ENCODE peak calls at places on chromosome 6, in four cellular contexts. L is H1, S is GM12878, T is K562. A is an unnamed sample.

GRCh38 chr6:150043096-150043495 is 17.8 kb upstream of the RAET1L start:
- DNase-seq in T (no peak), L (no peak), S (no peak), A (no peak)

GRCh38 chr6:165886169-165886568 is 223.1 kb upstream of the PDE10A start:
- DNase-seq in L (no peak), T (no peak), S (no peak), A (no peak)

GRCh38 chr6:169725270-169726048 is 1.2 kb upstream of the PHF10 start:
- DNase-seq in L (no peak), S (no peak), T (peak; percentile 76), A (peak; percentile 97)

GRCh38 chr6:135922170-135922569 is 70.7 kb downstream of the PDE7B start:
- DNase-seq in L (peak; percentile 23), T (no peak), S (no peak), A (no peak)

GRCh38 chr6:105675715-105676397 is 273.0 kb upstream of the PREP start:
- DNase-seq in L (no peak), S (no peak), T (no peak), A (no peak)

GRCh38 chr6:36249536-36249935 is 20.3 kb upstream of the PNPLA1 start:
- DNase-seq in T (no peak), L (no peak), S (no peak), A (no peak)

GRCh38 chr6:14865609-14866100 is 380.2 kb upstream of the JARID2 start:
- DNase-seq in T (peak; percentile 29), L (no peak), S (no peak), A (no peak)

GRCh38 chr6:438634-439170 is 47.1 kb downstream of the IRF4 start:
- DNase-seq in T (no peak), S (no peak), L (no peak), A (no peak)

GRCh38 chr6:88881451-88881850 is 82.0 kb downstream of the RNGTT start:
- DNase-seq in L (no peak), T (no peak), S (no peak), A (no peak)

GRCh38 chr6:19835605-19836004 is 1.6 kb upstream of the ID4 start:
- DNase-seq in S (no peak), L (no peak), T (no peak), A (no peak)

GRCh38 chr6:168374051-168374502 is 54.5 kb upstream of the DACT2 start:
- DNase-seq in T (no peak), L (no peak), S (no peak), A (no peak)

GRCh38 chr6:109021870-109022269 is 72.8 kb downstream of the SESN1 start:
- DNase-seq in L (no peak), S (no peak), T (no peak), A (no peak)

GRCh38 chr6:139520321-139520768 is 145.9 kb upstream of the CITED2 start:
- DNase-seq in T (no peak), L (no peak), S (no peak), A (no peak)

GRCh38 chr6:139521338-139521737 is 146.9 kb upstream of the CITED2 start:
- DNase-seq in L (no peak), T (no peak), S (no peak), A (no peak)

GRCh38 chr6:139523986-139524385 is 149.5 kb upstream of the CITED2 start:
- DNase-seq in L (no peak), T (no peak), S (no peak), A (no peak)

GRCh38 chr6:139522471-139523220 is 148.2 kb upstream of the CITED2 start:
- DNase-seq in L (no peak), T (no peak), S (no peak), A (no peak)

GRCh38 chr6:139525415-139525814 is 151.0 kb upstream of the CITED2 start:
- DNase-seq in S (no peak), T (no peak), L (no peak), A (no peak)
- TF ChIP-seq BRCA1 in S (no peak), T (no peak), L (no peak), A (no peak)

GRCh38 chr6:111231078-111231435 is 143.8 kb downstream of the SLC16A10 start:
- DNase-seq in T (no peak), L (no peak), S (no peak), A (no peak)

GRCh38 chr6:111228094-111228493 is 140.8 kb downstream of the SLC16A10 start:
- DNase-seq in T (no peak), S (no peak), L (no peak), A (no peak)

GRCh38 chr6:111230351-111231077 is 143.2 kb downstream of the SLC16A10 start:
- DNase-seq in S (no peak), L (no peak), T (no peak), A (no peak)
- H3K4me3 ChIP-seq in S (no peak overlapping the region), L (no peak overlapping the region), T (no peak overlapping the region), A (no peak overlapping the region)

GRCh38 chr6:138752017-138752416 is 21.6 kb upstream of the CCDC28A start:
- DNase-seq in L (no peak), T (no peak), S (no peak), A (no peak)
- TF ChIP-seq CTCF in L (peak; percentile 69), T (no peak), S (no peak), A (no peak)

GRCh38 chr6:113907107-113907506 is 50.0 kb downstream of the MARCKS start:
- DNase-seq in L (no peak), T (no peak), S (no peak), A (peak; percentile 11)

GRCh38 chr6:113903666-113904330 is 46.7 kb downstream of the MARCKS start:
- DNase-seq in T (no peak), S (no peak), L (no peak), A (peak; percentile 45)

DNA sequence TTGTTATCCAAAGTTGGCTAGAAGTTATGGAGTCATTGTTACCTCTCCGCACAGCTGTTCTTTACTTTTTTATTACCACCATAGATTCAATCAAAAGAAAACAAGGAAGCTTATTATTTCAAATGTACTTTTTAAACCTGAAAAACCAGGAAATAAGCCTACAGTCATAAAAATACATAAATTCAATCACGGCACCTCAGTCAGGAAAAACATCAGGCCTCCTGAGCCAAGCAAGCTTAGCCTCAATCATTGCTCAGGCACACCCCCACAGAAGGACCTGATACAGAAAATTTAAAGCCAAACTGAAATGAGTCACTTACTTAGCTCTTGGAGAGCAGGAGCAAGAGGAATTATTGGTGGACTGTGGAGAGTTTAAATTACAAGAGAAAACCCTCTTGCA is 44.3 kb downstream of the MARCKS start:
- DNase-seq in L (no peak), S (no peak), T (no peak), A (no peak)
- TF ChIP-seq BRCA1 in L (no peak), S (no peak), T (no peak), A (no peak)

GRCh38 chr6:3232017-3232838 is 4.8 kb upstream of the TUBB2B start:
- DNase-seq in S (no peak), L (no peak), T (no peak), A (no peak)
- H3K4me3 ChIP-seq in S (peak overlapping the region; percentile 47), L (peak overlapping the region; percentile 71), T (no peak overlapping the region), A (peak overlapping the region; percentile 57)

GRCh38 chr6:3163248-3163594 is 5.9 kb upstream of the TUBB2A start:
- DNase-seq in S (no peak), L (no peak), T (no peak), A (no peak)
- TF ChIP-seq CTCF in S (no peak), L (no peak), T (peak; percentile 19), A (no peak)

GRCh38 chr6:73743556-73743955 is 47.6 kb downstream of the CD109 start:
- DNase-seq in L (no peak), T (no peak), S (no peak), A (no peak)

GRCh38 chr6:73734843-73735453 is 38.9 kb downstream of the CD109 start:
- DNase-seq in S (no peak), L (no peak), T (no peak), A (no peak)

GRCh38 chr6:73738367-73739028 is 42.5 kb downstream of the CD109 start:
- DNase-seq in L (no peak), T (no peak), S (no peak), A (no peak)

GRCh38 chr6:73742433-73742832 is 46.4 kb downstream of the CD109 start:
- DNase-seq in L (no peak), T (no peak), S (no peak), A (no peak)

GRCh38 chr6:73739097-73739496 is 43.1 kb downstream of the CD109 start:
- DNase-seq in S (no peak), T (peak; percentile 45), L (no peak), A (peak; percentile 66)
- TF ChIP-seq BRCA1 in S (no peak), T (no peak), L (no peak), A (no peak)

DNA sequence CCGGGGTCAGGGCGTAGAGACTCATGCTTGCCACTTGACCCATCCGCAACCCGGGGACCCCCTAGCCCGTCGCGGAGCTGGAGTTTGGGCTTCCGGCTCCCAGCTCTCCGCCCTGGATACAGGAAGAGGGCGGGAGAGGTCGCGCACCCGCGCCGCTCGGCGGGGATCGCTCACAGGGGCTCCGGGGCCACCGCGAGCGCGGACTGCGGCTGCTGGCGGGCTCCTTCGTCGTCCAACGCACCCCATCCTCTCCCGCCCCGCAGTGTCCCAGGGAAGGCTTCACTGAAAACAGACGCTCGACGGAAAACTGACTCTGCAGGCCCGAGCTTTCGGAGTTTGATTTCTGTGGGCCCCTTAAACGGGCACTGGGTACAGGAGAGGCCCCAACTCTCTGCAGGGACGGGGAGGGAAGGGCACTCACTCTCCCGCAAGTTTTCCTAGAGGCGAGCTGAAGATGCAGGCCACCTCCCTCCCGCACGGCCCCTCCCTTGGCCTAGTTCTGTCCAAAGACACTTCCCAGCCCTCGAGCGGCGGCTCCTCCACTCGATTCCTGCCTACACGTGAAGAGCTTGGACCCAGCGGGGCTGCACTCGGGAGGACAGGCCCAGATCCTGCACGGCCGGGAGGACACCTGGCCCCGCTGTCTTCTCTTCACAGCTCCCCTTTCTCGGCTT is 5.3 kb downstream of the OLIG3 start:
- DNase-seq in L (no peak), T (no peak), S (no peak), A (no peak)
- H3K4me3 ChIP-seq in L (peak overlapping the region; percentile 34), T (no peak overlapping the region), S (no peak overlapping the region), A (no peak overlapping the region)

GRCh38 chr6:33935439-33936080 is 131.8 kb upstream of the MLN start:
- DNase-seq in S (no peak), L (no peak), T (no peak), A (no peak)
- TF ChIP-seq CTCF in S (no peak), L (no peak), T (no peak), A (no peak)

GRCh38 chr6:71209626-71210025 is 79.0 kb upstream of the OGFRL1 start:
- DNase-seq in L (no peak), S (no peak), T (no peak), A (no peak)
- TF ChIP-seq BRCA1 in L (no peak), S (no peak), T (no peak), A (no peak)